ENCODE peak calls at places on chromosomes 7 and 10, in four cellular contexts. One of them, this sample, is unnamed.

GRCh38 chr10:47381427-47382379 is 2.4 kb downstream of the ZNF488 start:
- DNase-seq in stomach: peak
- DNase-seq in heart left ventricle: no peak
- DNase-seq in hepatocyte: no peak
- DNase-seq in this sample: no peak

GRCh38 chr7:48035967-48036478 is 680 bp downstream of the C7orf57 start:
- DNase-seq in stomach: no peak
- DNase-seq in heart left ventricle: peak
- DNase-seq in hepatocyte: peak
- DNase-seq in this sample: no peak

GRCh38 chr10:62095341-62096071 is 173.1 kb downstream of the RTKN2 start:
- DNase-seq in stomach: no peak
- DNase-seq in heart left ventricle: no peak
- DNase-seq in hepatocyte: no peak
- DNase-seq in this sample: peak

GRCh38 chr10:71770255-71770654 is 3.1 kb downstream of the VSIR start:
- DNase-seq in stomach: no peak
- DNase-seq in heart left ventricle: no peak
- DNase-seq in hepatocyte: no peak
- DNase-seq in this sample: no peak

GRCh38 chr10:13853854-13854253 is 267.1 kb downstream of the PRPF18 start:
- DNase-seq in stomach: no peak
- DNase-seq in heart left ventricle: no peak
- DNase-seq in hepatocyte: no peak
- DNase-seq in this sample: no peak

GRCh38 chr10:124717911-124718734 is 26.1 kb downstream of the FAM53B start:
- DNase-seq in stomach: no peak
- DNase-seq in heart left ventricle: peak
- DNase-seq in hepatocyte: no peak
- DNase-seq in this sample: no peak

GRCh38 chr7:92402920-92403759 is 44.1 kb upstream of the GATAD1 start:
- DNase-seq in stomach: no peak
- DNase-seq in heart left ventricle: no peak
- DNase-seq in hepatocyte: peak
- DNase-seq in this sample: no peak

GRCh38 chr7:116403265-116403664 is 96.3 kb upstream of the CAV2 start:
- DNase-seq in stomach: no peak
- DNase-seq in heart left ventricle: no peak
- DNase-seq in hepatocyte: no peak
- DNase-seq in this sample: no peak

GRCh38 chr10:17882557-17882956 is 69.2 kb upstream of the SLC39A12 start:
- DNase-seq in stomach: no peak
- DNase-seq in heart left ventricle: no peak
- DNase-seq in hepatocyte: no peak
- DNase-seq in this sample: no peak

GRCh38 chr7:116545411-116545993 is 20.7 kb downstream of the CAV1 start:
- DNase-seq in stomach: no peak
- DNase-seq in heart left ventricle: no peak
- DNase-seq in hepatocyte: no peak
- DNase-seq in this sample: no peak

GRCh38 chr10:90993340-90993739 is 72.5 kb upstream of the ANKRD1 start:
- DNase-seq in stomach: no peak
- DNase-seq in heart left ventricle: no peak
- DNase-seq in hepatocyte: no peak
- DNase-seq in this sample: no peak

GRCh38 chr7:154744226-154744860 is 258.6 kb downstream of the PAXIP1 start:
- DNase-seq in stomach: peak
- DNase-seq in heart left ventricle: no peak
- DNase-seq in hepatocyte: peak
- DNase-seq in this sample: no peak

GRCh38 chr7:30206466-30206865 is 71.7 kb downstream of the MTURN start:
- DNase-seq in stomach: no peak
- DNase-seq in heart left ventricle: no peak
- DNase-seq in hepatocyte: no peak
- DNase-seq in this sample: peak

GRCh38 chr10:1196656-1197055 is 140.5 kb downstream of the WDR37 start:
- DNase-seq in stomach: no peak
- DNase-seq in heart left ventricle: no peak
- DNase-seq in hepatocyte: no peak
- DNase-seq in this sample: no peak

DNA sequence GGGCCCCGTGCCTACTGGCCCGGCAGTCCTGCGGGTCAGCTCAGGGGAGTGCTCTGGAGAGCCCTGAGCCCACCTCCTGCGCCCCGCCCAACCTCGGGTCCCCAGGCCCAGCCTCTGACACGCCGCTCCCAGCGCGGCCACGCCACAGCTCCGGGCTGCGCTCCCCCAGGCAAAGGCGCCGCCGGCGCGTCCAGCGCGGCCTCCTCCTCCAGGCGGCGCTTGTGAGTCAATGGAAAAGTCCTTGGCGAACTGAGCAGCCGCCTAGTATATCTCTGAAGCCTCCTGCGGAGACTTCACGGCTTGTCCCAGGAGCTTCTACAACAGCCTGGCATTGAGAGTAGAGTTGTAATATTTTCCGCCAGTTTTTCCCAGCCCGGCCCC is 29.5 kb upstream of the BMS1 start:
- DNase-seq in stomach: peak
- DNase-seq in heart left ventricle: peak
- DNase-seq in hepatocyte: peak
- DNase-seq in this sample: no peak
- H3K4me3 ChIP-seq in stomach: peak
- H3K4me3 ChIP-seq in heart left ventricle: peak
- H3K4me3 ChIP-seq in hepatocyte: peak
- H3K4me3 ChIP-seq in this sample: peak

GRCh38 chr10:44962870-44963738 is 3.5 kb downstream of the RASSF4 start:
- DNase-seq in stomach: no peak
- DNase-seq in heart left ventricle: no peak
- DNase-seq in hepatocyte: no peak
- DNase-seq in this sample: no peak
- H3K4me3 ChIP-seq in stomach: peak
- H3K4me3 ChIP-seq in heart left ventricle: no peak
- H3K4me3 ChIP-seq in hepatocyte: no peak
- H3K4me3 ChIP-seq in this sample: peak

DNA sequence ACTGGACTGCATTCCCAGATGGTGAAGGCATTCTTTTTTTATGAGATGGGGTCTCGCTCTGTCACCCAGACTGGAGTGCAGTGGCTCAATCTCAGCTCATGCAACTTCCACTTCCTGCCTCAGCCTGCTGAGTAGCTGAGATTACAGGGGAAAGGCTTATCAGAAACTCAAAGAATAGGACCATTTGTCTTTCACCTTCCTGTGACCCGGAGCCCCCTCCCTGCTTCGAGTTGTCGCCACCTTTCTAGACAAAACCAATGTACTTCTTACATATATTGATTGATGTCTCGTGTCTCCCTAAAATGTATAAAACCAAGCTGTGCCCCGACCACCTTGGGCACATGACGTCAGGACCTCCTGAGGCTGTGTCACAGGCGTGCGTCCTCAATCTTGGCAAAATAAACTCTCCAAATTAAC is 1.8 kb upstream of the METTL27 start:
- DNase-seq in stomach: no peak
- DNase-seq in heart left ventricle: peak
- DNase-seq in hepatocyte: no peak
- DNase-seq in this sample: no peak
- H3K4me3 ChIP-seq in stomach: no peak
- H3K4me3 ChIP-seq in heart left ventricle: no peak
- H3K4me3 ChIP-seq in hepatocyte: no peak
- H3K4me3 ChIP-seq in this sample: no peak

GRCh38 chr10:133087679-133088523 is at the start of gene ADGRA1:
- DNase-seq in stomach: no peak
- DNase-seq in heart left ventricle: peak
- DNase-seq in hepatocyte: peak
- DNase-seq in this sample: no peak

GRCh38 chr10:133090101-133090500 is 2.4 kb downstream of the ADGRA1 start:
- DNase-seq in stomach: no peak
- DNase-seq in heart left ventricle: no peak
- DNase-seq in hepatocyte: no peak
- DNase-seq in this sample: no peak

GRCh38 chr10:133089461-133089800 is 1.7 kb downstream of the ADGRA1 start:
- DNase-seq in stomach: no peak
- DNase-seq in heart left ventricle: no peak
- DNase-seq in hepatocyte: no peak
- DNase-seq in this sample: no peak

GRCh38 chr10:133087045-133087678 is 562 bp upstream of the ADGRA1 start:
- DNase-seq in stomach: no peak
- DNase-seq in heart left ventricle: peak
- DNase-seq in hepatocyte: no peak
- DNase-seq in this sample: no peak

DNA sequence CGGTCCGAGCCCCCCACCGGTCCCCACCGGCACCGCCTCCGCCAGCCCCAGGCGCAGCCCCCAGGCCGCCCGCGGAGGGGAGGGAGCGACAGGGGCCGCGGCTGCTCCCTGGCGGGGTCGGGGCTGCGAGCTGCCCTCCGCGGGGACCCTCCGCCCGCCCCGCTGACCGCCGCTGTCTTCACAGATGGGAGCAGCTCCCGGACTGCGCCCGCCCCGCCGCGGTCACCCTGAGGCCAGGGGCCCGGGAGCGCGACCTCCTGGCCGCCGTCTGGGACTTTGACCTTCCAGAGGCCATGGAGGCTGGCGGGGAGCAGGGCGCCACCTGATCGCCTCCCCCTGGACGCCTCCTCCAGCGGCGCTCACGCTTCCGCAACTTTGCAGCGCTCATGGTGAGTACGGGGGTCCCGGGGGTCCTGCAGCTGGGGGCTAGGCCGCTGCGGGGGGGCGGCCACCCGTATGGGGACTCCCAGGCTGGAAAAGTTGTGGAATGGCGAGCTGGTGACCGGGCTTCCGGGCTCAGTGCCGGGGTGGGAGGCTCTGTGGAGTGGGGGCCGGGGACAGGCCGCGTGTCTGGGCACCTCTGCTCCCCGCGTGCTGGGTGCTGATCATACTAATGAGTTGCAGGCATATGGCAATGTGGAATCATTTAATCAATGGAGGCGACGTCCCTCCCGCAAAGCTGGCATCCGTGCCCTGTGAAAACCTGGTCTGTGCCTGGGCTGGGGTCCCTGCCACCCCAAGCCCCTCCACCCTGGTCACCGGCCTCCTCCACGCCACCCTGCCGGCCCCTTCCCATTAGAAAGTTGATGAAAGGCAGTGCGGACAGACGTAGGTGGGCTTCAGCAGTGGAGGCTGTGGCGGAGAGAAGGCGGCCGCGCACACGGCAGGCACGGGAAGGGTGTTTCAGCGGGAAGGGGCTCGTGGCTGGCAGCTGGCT is 1.1 kb downstream of the ADGRA1 start:
- DNase-seq in stomach: no peak
- DNase-seq in heart left ventricle: peak
- DNase-seq in hepatocyte: no peak
- DNase-seq in this sample: no peak
- H3K4me3 ChIP-seq in stomach: no peak
- H3K4me3 ChIP-seq in heart left ventricle: no peak
- H3K4me3 ChIP-seq in hepatocyte: no peak
- H3K4me3 ChIP-seq in this sample: no peak

DNA sequence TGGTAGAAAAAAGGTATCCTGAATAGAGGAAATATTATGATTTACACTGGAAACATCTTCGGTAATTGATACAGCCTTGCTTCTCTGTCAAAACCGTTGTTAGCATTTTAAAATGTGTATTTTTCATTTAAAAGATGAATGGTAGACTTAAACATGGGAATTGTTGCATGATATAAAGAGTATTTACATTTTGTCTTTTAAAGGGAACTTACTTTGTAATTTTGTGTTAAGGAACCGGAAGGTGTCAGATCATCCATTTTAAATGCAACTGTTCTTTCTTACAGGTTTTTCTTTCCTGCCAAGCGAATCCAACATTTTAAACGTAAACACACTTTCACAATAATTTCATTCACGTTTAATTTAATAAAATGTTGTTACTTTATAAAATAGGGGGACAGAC is 1.8 kb upstream of the IGF2BP3 start:
- DNase-seq in stomach: no peak
- DNase-seq in heart left ventricle: no peak
- DNase-seq in hepatocyte: no peak
- DNase-seq in this sample: no peak
- H3K4me3 ChIP-seq in stomach: no peak
- H3K4me3 ChIP-seq in heart left ventricle: no peak
- H3K4me3 ChIP-seq in hepatocyte: peak
- H3K4me3 ChIP-seq in this sample: no peak

GRCh38 chr10:44949127-44949802 is 10.3 kb upstream of the RASSF4 start:
- DNase-seq in stomach: no peak
- DNase-seq in heart left ventricle: no peak
- DNase-seq in hepatocyte: no peak
- DNase-seq in this sample: no peak
- H3K4me3 ChIP-seq in stomach: no peak
- H3K4me3 ChIP-seq in heart left ventricle: no peak
- H3K4me3 ChIP-seq in hepatocyte: no peak
- H3K4me3 ChIP-seq in this sample: no peak

DNA sequence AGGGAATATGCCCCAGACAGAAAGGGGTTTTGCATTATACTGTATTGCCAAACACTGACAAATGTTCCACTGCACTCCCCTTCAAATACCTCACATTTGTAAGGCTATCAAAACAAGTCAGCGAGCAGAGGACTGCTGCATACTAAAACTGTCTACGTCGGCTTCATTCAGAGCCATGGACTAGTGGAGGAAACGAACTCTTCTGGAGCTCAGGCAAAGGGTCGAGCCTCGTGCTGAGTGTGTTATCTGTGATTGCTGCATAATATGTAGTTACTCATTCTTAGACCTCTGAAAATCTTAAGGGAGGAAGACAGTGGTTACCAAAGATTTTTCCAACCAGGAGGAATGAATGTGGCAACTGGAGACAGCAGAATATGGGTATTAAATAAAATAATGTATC is 200.2 kb downstream of the DYNC1I1 start:
- DNase-seq in stomach: no peak
- DNase-seq in heart left ventricle: no peak
- DNase-seq in hepatocyte: peak
- DNase-seq in this sample: no peak
- H3K4me3 ChIP-seq in stomach: no peak
- H3K4me3 ChIP-seq in heart left ventricle: no peak
- H3K4me3 ChIP-seq in hepatocyte: no peak
- H3K4me3 ChIP-seq in this sample: no peak

GRCh38 chr10:133344236-133344635 is 2.9 kb upstream of the PRAP1 start:
- DNase-seq in stomach: no peak
- DNase-seq in heart left ventricle: no peak
- DNase-seq in hepatocyte: no peak
- DNase-seq in this sample: no peak
- H3K4me3 ChIP-seq in stomach: no peak
- H3K4me3 ChIP-seq in heart left ventricle: no peak
- H3K4me3 ChIP-seq in hepatocyte: no peak
- H3K4me3 ChIP-seq in this sample: no peak

GRCh38 chr10:26946103-26946907 is 85.5 kb upstream of the ABI1 start:
- DNase-seq in stomach: no peak
- DNase-seq in heart left ventricle: no peak
- DNase-seq in hepatocyte: no peak
- DNase-seq in this sample: no peak
- H3K4me3 ChIP-seq in stomach: no peak
- H3K4me3 ChIP-seq in heart left ventricle: no peak
- H3K4me3 ChIP-seq in hepatocyte: no peak
- H3K4me3 ChIP-seq in this sample: no peak